ENCODE peak calls at places on chromosomes 4 and X, in eight cellular contexts. W, Z, J, A, L, O, K and Y are unnamed samples.
A peak's percentile ranks its signal among the peaks of the same experiment; 100 is the strongest.

GRCh38 chr4:17188035-17188967 is 289.9 kb upstream of the LDB2 start:
- DNase-seq in W (no peak), Z (no peak), J (no peak), A (no peak), L (no peak), O (no peak), K (no peak), Y (no peak)

GRCh38 chrX:109390556-109390955 is 91.3 kb downstream of the GUCY2F start:
- DNase-seq in W (no peak), Z (no peak), J (no peak), A (no peak), L (no peak), O (no peak), K (no peak), Y (no peak)

GRCh38 chr4:120923201-120923522 is 636 bp upstream of the PRDM5 start:
- DNase-seq in W (no peak), Z (no peak), J (no peak), A (no peak), L (no peak), O (no peak), K (no peak), Y (no peak)

GRCh38 chrX:115018944-115019343 is 1.5 kb upstream of the IL13RA2 start:
- DNase-seq in W (no peak), Z (no peak), J (no peak), A (no peak), L (peak; percentile 12), O (peak; percentile 3), K (no peak), Y (peak; percentile 60)

GRCh38 chr4:166073783-166074182 is 200.7 kb downstream of the TLL1 start:
- DNase-seq in W (no peak), Z (no peak), J (no peak), A (no peak), L (no peak), O (no peak), K (no peak), Y (no peak)

GRCh38 chrX:13087322-13088154 is 43.1 kb upstream of the FAM9C start:
- DNase-seq in W (no peak), Z (no peak), J (peak; percentile 63), A (peak; percentile 75), L (peak; percentile 71), O (peak; percentile 75), K (peak; percentile 70), Y (peak; percentile 57)

GRCh38 chr4:89411539-89411938 is 103.9 kb upstream of the GPRIN3 start:
- DNase-seq in W (no peak), Z (no peak), J (no peak), A (peak; percentile 76), L (no peak), O (peak; percentile 80), K (peak; percentile 0), Y (peak; percentile 38)

GRCh38 chr4:13329963-13330362 is 154.2 kb downstream of the RAB28 start:
- DNase-seq in W (no peak), Z (no peak), J (no peak), A (peak; percentile 72), L (peak; percentile 56), O (peak; percentile 76), K (peak; percentile 60), Y (peak; percentile 69)

GRCh38 chrX:72540318-72540717 is 32.3 kb downstream of the HDAC8 start:
- DNase-seq in W (no peak), Z (no peak), J (no peak), A (peak; percentile 10), L (peak; percentile 46), O (peak; percentile 28), K (peak; percentile 58), Y (peak; percentile 40)

GRCh38 chrX:40406330-40406859 is 174.4 kb upstream of the ATP6AP2 start:
- DNase-seq in W (no peak), Z (no peak), J (no peak), A (no peak), L (peak; percentile 7), O (no peak), K (no peak), Y (peak; percentile 1)

GRCh38 chr4:186204103-186204559 is 12.8 kb downstream of the CYP4V2 start:
- DNase-seq in W (peak; percentile 62), Z (no peak), J (peak; percentile 64), A (peak; percentile 8), L (peak; percentile 84), O (peak; percentile 32), K (peak; percentile 85), Y (no peak)

GRCh38 chr4:150573534-150573933 is 8.4 kb upstream of the MAB21L2 start:
- DNase-seq in W (no peak), Z (no peak), J (no peak), A (peak; percentile 64), L (peak; percentile 14), O (peak; percentile 68), K (peak; percentile 70), Y (peak; percentile 61)

GRCh38 chrX:123340691-123341090 is 156.6 kb downstream of the GRIA3 start:
- DNase-seq in W (no peak), Z (no peak), J (no peak), A (no peak), L (peak; percentile 21), O (no peak), K (no peak), Y (peak; percentile 37)

GRCh38 chr4:39346856-39347519 is 19.2 kb downstream of the RFC1 start:
- DNase-seq in W (no peak), Z (no peak), J (no peak), A (no peak), L (no peak), O (no peak), K (no peak), Y (no peak)

GRCh38 chr4:186957952-186958555 is 234.4 kb upstream of the FAT1 start:
- DNase-seq in W (no peak), Z (no peak), J (no peak), A (peak; percentile 47), L (no peak), O (peak; percentile 59), K (peak; percentile 33), Y (peak; percentile 30)

DNA sequence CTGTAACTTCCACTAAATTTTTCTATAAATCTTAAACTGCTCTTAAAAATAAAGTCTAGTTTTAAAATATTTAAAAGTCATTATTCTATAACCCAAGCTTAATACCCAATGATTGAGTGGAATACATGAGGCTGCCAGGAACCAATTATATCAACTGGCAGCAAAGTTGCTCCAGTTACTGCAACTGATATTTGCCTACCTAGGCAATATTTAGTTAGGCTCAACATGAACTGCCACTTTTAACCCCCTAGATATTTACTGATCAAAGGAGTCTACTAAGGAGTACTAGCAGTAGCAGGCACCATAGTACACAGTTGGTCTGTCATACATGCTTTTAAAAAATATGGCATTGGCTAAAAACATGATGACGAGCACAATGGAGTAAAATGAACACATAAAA is 29.9 kb upstream of the RADX start:
- DNase-seq in W (no peak), Z (no peak), J (no peak), A (no peak), L (no peak), O (no peak), K (no peak), Y (no peak)
- H3K4me3 ChIP-seq in W (no peak overlapping the region), Z (no peak overlapping the region), J (no peak overlapping the region), A (no peak overlapping the region), L (no peak overlapping the region), O (no peak overlapping the region), K (no peak overlapping the region), Y (no peak overlapping the region)

DNA sequence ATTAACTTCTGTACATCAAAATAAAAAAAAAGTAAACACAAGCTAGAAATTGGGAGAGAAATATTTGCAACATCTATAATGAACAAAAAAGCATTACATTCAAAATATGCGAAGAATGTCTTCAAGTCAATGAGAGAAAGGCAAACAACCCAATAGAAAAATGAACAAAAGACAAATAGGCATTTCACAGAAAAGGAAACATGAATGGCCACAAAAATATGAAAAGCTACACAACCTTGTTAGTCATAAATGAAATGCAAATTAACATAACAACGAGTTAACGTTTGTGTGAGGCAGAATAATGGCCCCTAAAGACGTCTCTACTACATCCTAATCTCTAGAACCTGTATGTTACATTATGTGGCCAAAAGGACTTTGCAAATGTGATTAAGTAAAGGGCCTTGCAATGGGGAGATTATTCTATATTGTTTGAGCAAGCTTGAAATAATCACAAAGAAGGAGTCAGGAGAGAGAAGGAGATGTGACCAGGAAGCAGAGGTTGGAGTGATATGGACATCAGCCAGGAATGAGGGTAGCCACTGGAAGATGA is 86.8 kb downstream of the WDFY3 start:
- DNase-seq in W (no peak), Z (no peak), J (no peak), A (peak; percentile 67), L (no peak), O (peak; percentile 72), K (peak; percentile 33), Y (peak; percentile 57)
- H3K4me3 ChIP-seq in W (no peak overlapping the region), Z (no peak overlapping the region), J (no peak overlapping the region), A (no peak overlapping the region), L (no peak overlapping the region), O (no peak overlapping the region), K (no peak overlapping the region), Y (no peak overlapping the region)

DNA sequence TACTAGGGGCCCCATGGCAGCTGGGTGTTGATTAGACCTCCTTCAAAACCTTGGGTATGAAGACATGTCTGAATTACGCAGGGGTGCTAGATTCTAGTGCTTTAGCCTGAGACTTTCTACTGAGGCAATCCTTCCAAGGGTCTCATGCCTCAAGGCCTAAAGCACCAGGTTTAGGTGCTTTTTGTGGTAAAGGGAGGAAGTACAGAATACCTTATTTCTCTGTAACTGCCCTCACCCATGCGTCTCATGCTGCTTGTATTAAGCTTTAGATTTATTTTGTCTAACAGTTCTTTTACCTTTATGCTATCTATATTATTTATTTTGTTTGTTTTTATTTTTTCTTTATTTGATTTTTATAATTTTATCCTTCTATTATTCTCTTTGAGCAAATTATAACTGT is 190.2 kb upstream of the GK2 start:
- DNase-seq in W (no peak), Z (no peak), J (no peak), A (no peak), L (no peak), O (no peak), K (no peak), Y (no peak)
- H3K4me3 ChIP-seq in W (no peak overlapping the region), Z (no peak overlapping the region), J (no peak overlapping the region), A (no peak overlapping the region), L (no peak overlapping the region), O (no peak overlapping the region), K (no peak overlapping the region), Y (no peak overlapping the region)

GRCh38 chrX:19670854-19671620 is 155.7 kb upstream of the MAP3K15 start:
- DNase-seq in W (peak; percentile 44), Z (no peak), J (no peak), A (peak; percentile 77), L (peak; percentile 77), O (peak; percentile 84), K (peak; percentile 79), Y (peak; percentile 78)
- H3K4me3 ChIP-seq in W (no peak overlapping the region), Z (no peak overlapping the region), J (no peak overlapping the region), A (peak overlapping the region; percentile 65), L (peak overlapping the region; percentile 47), O (peak overlapping the region; percentile 25), K (no peak overlapping the region), Y (peak overlapping the region; percentile 47)

GRCh38 chr4:99816611-99817309 is at the start of gene DAPP1:
- DNase-seq in W (peak; percentile 58), Z (peak; percentile 61), J (peak; percentile 56), A (no peak), L (no peak), O (no peak), K (no peak), Y (no peak)
- H3K4me3 ChIP-seq in W (no peak within 1 kb of the TSS), Z (peak within 1 kb of the TSS; percentile 45), J (peak within 1 kb of the TSS; percentile 91), A (no peak within 1 kb of the TSS), L (no peak within 1 kb of the TSS), O (no peak within 1 kb of the TSS), K (no peak within 1 kb of the TSS), Y (no peak within 1 kb of the TSS)